ENCODE peak calls at places on chromosome 2, in five cellular contexts. M is heart left ventricle, U is hepatocyte, C is heart right ventricle, J is dorsolateral prefrontal cortex. G is an unnamed sample.
A peak's percentile ranks its signal among the peaks of the same experiment; 100 is the strongest.

GRCh38 chr2:28292491-28292890 is 100.2 kb upstream of the FOSL2 start:
- DNase-seq in M (no peak), U (no peak), C (no peak), J (no peak), G (no peak)

GRCh38 chr2:206790311-206790935 is 25.0 kb downstream of the FASTKD2 start:
- DNase-seq in M (no peak), U (no peak), C (no peak), J (no peak), G (no peak)

GRCh38 chr2:96117701-96118588 is 1.6 kb upstream of the ADRA2B start:
- DNase-seq in M (no peak), U (peak; percentile 36), C (no peak), J (no peak), G (peak; percentile 38)

GRCh38 chr2:7930800-7931635 is 750.8 kb upstream of the ID2 start:
- DNase-seq in M (peak; percentile 54), U (peak; percentile 13), C (peak; percentile 51), J (no peak), G (no peak)

GRCh38 chr2:36663851-36664715 is 32.4 kb upstream of the VIT start:
- DNase-seq in M (peak; percentile 20), U (peak; percentile 75), C (peak; percentile 21), J (no peak), G (peak; percentile 44)

GRCh38 chr2:37625781-37626548 is 45.5 kb downstream of the CDC42EP3 start:
- DNase-seq in M (peak; percentile 29), U (no peak), C (peak; percentile 30), J (no peak), G (no peak)

GRCh38 chr2:229489016-229489415 is 217.9 kb upstream of the PID1 start:
- DNase-seq in M (no peak), U (no peak), C (no peak), J (peak; percentile 78), G (peak; percentile 89)

GRCh38 chr2:20507166-20507692 is 60.4 kb downstream of the RHOB start:
- DNase-seq in M (no peak), U (no peak), C (no peak), J (no peak), G (no peak)

GRCh38 chr2:96530474-96531357 is 5.8 kb upstream of the ARID5A start:
- DNase-seq in M (no peak), U (no peak), C (no peak), J (no peak), G (no peak)

GRCh38 chr2:166031054-166031453 is 77.5 kb upstream of the TTC21B start:
- DNase-seq in M (no peak), U (no peak), C (no peak), J (no peak), G (peak; percentile 5)

GRCh38 chr2:134306521-134306920 is 52.6 kb downstream of the MGAT5 start:
- DNase-seq in M (no peak), U (no peak), C (no peak), J (no peak), G (peak; percentile 16)

GRCh38 chr2:133667085-133667484 is 98.8 kb upstream of the NCKAP5 start:
- DNase-seq in M (no peak), U (peak; percentile 11), C (no peak), J (no peak), G (no peak)

GRCh38 chr2:60329225-60329624 is 224.2 kb downstream of the BCL11A start:
- DNase-seq in M (no peak), U (no peak), C (no peak), J (no peak), G (no peak)

GRCh38 chr2:215397632-215398341 is 38.1 kb downstream of the FN1 start:
- DNase-seq in M (no peak), U (peak; percentile 41), C (no peak), J (no peak), G (no peak)
- H3K27ac ChIP-seq in M (no peak overlapping the region), U (peak overlapping the region; percentile 50), C (no peak overlapping the region), J (no peak overlapping the region), G (no peak overlapping the region)

DNA sequence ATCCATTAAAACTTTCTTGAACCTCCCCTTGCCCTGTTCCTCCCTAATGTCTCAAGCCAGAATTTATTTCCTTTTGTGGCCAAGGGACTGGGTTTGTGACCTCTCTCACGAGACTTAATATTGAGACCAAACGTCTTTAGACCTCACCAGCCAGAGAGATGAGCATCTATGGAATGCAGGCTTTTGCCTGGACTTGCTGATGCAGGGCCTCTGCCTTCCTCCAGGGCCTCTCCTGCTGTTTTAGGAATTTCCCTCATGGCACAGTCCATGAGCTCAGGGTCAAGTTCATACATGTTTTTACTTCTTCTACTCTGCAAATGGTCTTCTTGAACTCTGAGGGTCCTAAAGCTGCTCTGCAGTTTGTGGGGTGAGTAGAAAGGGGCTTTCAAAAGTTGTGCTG is 22.3 kb downstream of the IL1B start:
- DNase-seq in M (no peak), U (no peak), C (no peak), J (no peak), G (peak; percentile 95)
- TF ChIP-seq CTCF in M (no peak), U (no peak), C (no peak), J (no peak), G (no peak)

DNA sequence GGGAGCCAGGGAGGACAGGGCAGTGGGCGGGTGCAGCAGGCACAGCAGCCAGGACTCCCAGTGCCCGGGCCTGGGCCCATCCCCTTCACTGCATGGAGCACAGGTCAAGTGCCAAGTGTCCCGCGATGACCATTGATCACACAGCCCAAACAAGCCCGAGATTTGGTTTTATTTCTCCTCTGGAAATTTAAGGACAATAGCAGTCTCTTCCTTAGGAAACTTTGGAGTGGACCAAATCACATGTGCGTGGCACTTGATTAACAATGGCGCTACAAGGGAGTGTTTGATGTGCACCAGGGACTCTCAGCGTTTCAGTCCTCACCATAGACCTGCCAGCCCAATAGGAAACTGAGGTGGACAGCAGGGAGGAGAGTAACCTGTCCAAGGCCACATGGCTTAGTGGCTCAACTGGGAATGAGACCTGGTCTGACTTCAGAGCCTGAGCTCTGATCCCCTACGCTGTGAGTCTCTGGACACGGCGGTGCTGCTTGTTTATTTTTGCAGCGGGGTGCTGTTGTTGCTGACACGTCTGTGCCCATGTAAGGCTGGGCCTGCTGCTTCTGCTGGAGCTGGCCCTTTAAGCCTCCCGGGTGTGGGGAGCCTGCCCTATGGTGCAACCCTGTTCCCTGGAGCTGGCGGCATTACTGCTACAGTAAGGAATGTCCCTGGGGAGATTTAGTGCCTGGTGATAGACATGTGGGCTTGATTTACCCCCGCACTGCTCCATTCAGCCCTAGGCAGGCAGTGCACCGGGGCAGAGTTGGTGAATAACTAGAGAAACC is 194.2 kb downstream of the INHBB start:
- DNase-seq in M (peak; percentile 65), U (peak; percentile 88), C (peak; percentile 74), J (no peak), G (peak; percentile 78)
- H3K27ac ChIP-seq in M (peak overlapping the region; percentile 81), U (peak overlapping the region; percentile 92), C (peak overlapping the region; percentile 80), J (no peak overlapping the region), G (peak overlapping the region; percentile 42)

GRCh38 chr2:230927711-230928341 is 2.8 kb upstream of the GPR55 start:
- DNase-seq in M (no peak), U (no peak), C (no peak), J (peak; percentile 25), G (no peak)

GRCh38 chr2:230930149-230930780 is 5.2 kb upstream of the GPR55 start:
- DNase-seq in M (no peak), U (no peak), C (no peak), J (peak; percentile 10), G (no peak)

GRCh38 chr2:230930928-230931555 is 6.0 kb upstream of the GPR55 start:
- DNase-seq in M (no peak), U (no peak), C (no peak), J (peak; percentile 17), G (no peak)

GRCh38 chr2:230928701-230929380 is 3.8 kb upstream of the GPR55 start:
- DNase-seq in M (no peak), U (no peak), C (no peak), J (peak; percentile 31), G (no peak)

GRCh38 chr2:230929381-230930148 is 4.5 kb upstream of the GPR55 start:
- DNase-seq in M (no peak), U (no peak), C (no peak), J (peak; percentile 33), G (no peak)
- TF ChIP-seq CTCF in M (no peak), U (no peak), C (no peak), J (no peak), G (no peak)

GRCh38 chr2:74738586-74738985 is 84.5 kb downstream of the SEMA4F start:
- DNase-seq in M (no peak), U (no peak), C (no peak), J (no peak), G (no peak)
- H3K27ac ChIP-seq in M (no peak overlapping the region), U (no peak overlapping the region), C (no peak overlapping the region), J (no peak overlapping the region), G (peak overlapping the region; percentile 28)

DNA sequence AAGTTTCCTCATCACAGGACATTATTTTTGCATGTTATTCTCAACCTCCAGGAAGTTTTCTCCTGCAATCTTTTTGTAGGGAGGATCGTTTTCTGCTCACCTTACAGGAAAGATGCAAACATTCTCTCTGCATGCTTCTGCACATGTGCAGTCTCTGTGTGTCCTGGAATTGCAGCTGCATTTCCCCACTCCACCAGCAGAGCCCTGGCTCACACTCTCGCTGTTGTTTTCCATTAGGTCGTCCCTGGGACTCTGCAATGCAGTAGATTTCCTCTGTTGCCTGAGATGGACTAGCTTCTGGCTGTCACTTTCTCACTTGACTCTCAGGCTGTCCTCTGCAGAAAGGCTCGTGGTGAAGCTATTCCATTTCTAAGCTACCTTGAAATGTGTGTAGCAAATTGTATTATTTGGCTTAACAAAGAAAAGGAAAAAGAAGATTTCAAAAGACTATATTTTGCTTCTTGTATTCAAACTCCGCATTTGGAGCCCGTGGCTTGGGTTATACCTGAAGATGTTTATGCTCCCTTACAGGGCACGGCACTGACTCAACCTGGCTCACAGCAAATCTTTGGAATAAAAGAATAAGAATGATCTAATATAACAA is 346.7 kb downstream of the RAD51AP2 start:
- DNase-seq in M (no peak), U (peak; percentile 72), C (peak; percentile 5), J (peak; percentile 61), G (peak; percentile 20)
- TF ChIP-seq CTCF in M (peak; percentile 51), U (peak; percentile 55), C (peak; percentile 48), J (peak; percentile 56), G (peak; percentile 34)

G was measured in RWPE1.